ENCODE peak calls at places on chromosomes 16 and 17, in five cellular contexts. U is uterus, M is astrocyte of the cerebellum, D is fibroblast of lung, E is lung. S is an unnamed sample.

GRCh38 chr17:77323413-77324171 is 182.8 kb downstream of the SEC14L1 start:
- DNase-seq in U (peak), M (no peak), D (peak), E (no peak), S (peak)

GRCh38 chr17:67401598-67402504 is 24.8 kb downstream of the PITPNC1 start:
- DNase-seq in U (no peak), M (no peak), D (no peak), E (no peak), S (no peak)

GRCh38 chr16:57906385-57907316 is 64.3 kb downstream of the CNGB1 start:
- DNase-seq in U (no peak), M (no peak), D (peak), E (no peak), S (no peak)

GRCh38 chr16:85612801-85613608 is at the start of gene GSE1:
- DNase-seq in U (peak), M (no peak), D (peak), E (peak), S (peak)

GRCh38 chr16:80323187-80323807 is 217.5 kb upstream of the DYNLRB2 start:
- DNase-seq in U (no peak), M (no peak), D (no peak), E (no peak), S (peak)

GRCh38 chr17:42684929-42685556 is 2.7 kb downstream of the CNTNAP1 start:
- DNase-seq in U (no peak), M (no peak), D (no peak), E (no peak), S (no peak)

GRCh38 chr17:10843806-10844205 is 5.9 kb upstream of the PIRT start:
- DNase-seq in U (no peak), M (no peak), D (peak), E (no peak), S (no peak)

GRCh38 chr16:680967-681745 is 946 bp downstream of the STUB1 start:
- DNase-seq in U (no peak), M (no peak), D (peak), E (no peak), S (no peak)

GRCh38 chr16:4426722-4427372 is 1.2 kb downstream of the DNAJA3 start:
- DNase-seq in U (no peak), M (no peak), D (no peak), E (no peak), S (no peak)
- H3K4me3 ChIP-seq in U (peak), M (peak), D (peak), E (no peak), S (peak)

GRCh38 chr17:47844814-47845453 is 3.9 kb upstream of the SCRN2 start:
- DNase-seq in U (no peak), M (no peak), D (no peak), E (no peak), S (no peak)
- TF ChIP-seq CTCF in U (no peak), M (peak), D (peak), E (no peak), S (no peak)

DNA sequence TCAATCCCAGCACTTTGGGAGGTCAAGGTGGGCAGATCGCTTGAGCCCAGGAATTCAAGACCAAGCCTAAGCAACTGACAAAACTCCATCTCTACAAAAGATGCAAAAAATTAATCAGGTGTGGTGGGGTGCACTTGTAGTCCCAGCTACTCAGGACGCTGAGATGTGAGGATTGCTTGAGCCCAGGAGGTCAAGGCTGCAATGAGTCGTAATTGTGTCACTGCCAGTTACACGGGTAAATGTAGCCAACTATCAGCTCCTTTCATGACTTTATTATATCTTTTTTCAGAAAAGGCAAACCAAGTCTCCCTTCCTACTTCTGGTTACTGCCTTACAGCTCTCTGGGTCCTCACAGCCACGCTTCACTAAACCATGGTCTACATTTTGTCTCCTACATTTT is 4.0 kb downstream of the SDF2 start:
- DNase-seq in U (no peak), M (no peak), D (peak), E (no peak), S (no peak)
- H3K4me3 ChIP-seq in U (no peak), M (no peak), D (no peak), E (no peak), S (no peak)

GRCh38 chr17:13306310-13306962 is 288.6 kb upstream of the ELAC2 start:
- DNase-seq in U (no peak), M (peak), D (peak), E (no peak), S (no peak)
- TF ChIP-seq CTCF in U (no peak), M (peak), D (peak), E (no peak), S (no peak)

GRCh38 chr17:3669548-3669947 is 936 bp downstream of the EMC6 start:
- DNase-seq in U (no peak), M (no peak), D (no peak), E (no peak), S (no peak)
- H3K4me3 ChIP-seq in U (peak), M (peak), D (peak), E (peak), S (peak)

GRCh38 chr16:4338712-4339299 is 12.3 kb downstream of the PAM16 start:
- DNase-seq in U (no peak), M (no peak), D (no peak), E (no peak), S (no peak)

GRCh38 chr16:4341250-4341649 is 9.9 kb downstream of the PAM16 start:
- DNase-seq in U (no peak), M (no peak), D (no peak), E (no peak), S (no peak)

GRCh38 chr16:4340443-4340842 is 10.7 kb downstream of the PAM16 start:
- DNase-seq in U (no peak), M (no peak), D (no peak), E (no peak), S (no peak)

GRCh38 chr16:4339455-4339854 is 11.7 kb downstream of the PAM16 start:
- DNase-seq in U (no peak), M (no peak), D (no peak), E (no peak), S (no peak)

DNA sequence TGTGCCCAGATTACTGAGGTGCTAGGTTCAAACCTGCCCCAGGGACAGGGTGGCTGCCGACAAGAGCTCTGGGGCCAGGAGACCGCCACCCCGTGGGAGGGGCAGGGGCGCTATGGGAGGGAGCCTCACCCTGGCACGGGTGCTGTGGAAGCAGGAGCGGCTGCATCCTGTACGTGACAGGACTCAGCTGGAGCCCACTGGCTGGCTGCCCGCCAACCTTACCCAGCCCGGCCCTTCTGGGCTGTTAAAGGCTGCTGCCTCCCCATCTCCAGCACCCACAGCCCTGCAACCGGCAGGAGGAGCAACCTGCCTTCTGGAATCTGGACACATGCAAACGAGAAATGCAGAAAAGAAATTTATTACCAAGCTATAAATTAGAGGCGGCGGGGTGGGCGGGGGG is 11.2 kb downstream of the PAM16 start:
- DNase-seq in U (peak), M (no peak), D (no peak), E (no peak), S (no peak)
- TF ChIP-seq CTCF in U (peak), M (no peak), D (peak), E (no peak), S (no peak)

GRCh38 chr17:47212458-47212857 is 3.3 kb downstream of the MYL4 start:
- DNase-seq in U (no peak), M (no peak), D (no peak), E (no peak), S (no peak)

GRCh38 chr17:47207143-47208067 is 1.7 kb upstream of the MYL4 start:
- DNase-seq in U (no peak), M (no peak), D (no peak), E (no peak), S (no peak)

GRCh38 chr17:47208744-47209488 is at the start of gene MYL4:
- DNase-seq in U (no peak), M (no peak), D (peak), E (no peak), S (no peak)

GRCh38 chr17:47210105-47210504 is 957 bp downstream of the MYL4 start:
- DNase-seq in U (no peak), M (no peak), D (peak), E (no peak), S (no peak)

DNA sequence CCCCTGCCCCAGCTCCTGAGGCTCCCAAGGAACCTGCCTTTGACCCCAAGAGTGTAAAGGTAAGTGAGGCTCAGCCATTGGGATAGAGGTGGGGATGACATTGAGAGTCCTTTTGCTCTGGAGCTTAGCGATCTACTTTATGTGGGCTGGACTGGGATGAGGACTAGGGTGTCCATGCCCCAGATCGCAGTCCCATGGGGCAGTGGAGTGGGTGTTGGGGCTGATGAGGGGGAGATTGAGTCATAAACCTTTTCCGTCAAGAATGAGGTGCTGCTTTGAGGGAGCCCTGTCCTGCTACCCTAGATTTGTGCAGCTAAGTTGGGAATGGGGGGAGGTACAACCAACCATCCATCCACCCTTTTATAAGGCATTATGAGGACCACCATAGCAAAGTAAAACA is 351 bp downstream of the MYL4 start:
- DNase-seq in U (no peak), M (no peak), D (no peak), E (no peak), S (no peak)
- H3K4me3 ChIP-seq in U (no peak), M (no peak), D (no peak), E (no peak), S (no peak)